ENCODE peak calls at places on chromosomes 11 and 22, in seven cellular contexts. One of them, this sample, is unnamed.

GRCh38 chr22:17281026-17281809 is 62.0 kb upstream of the ADA2 start:
- DNase-seq in esophagus muscularis mucosa: no peak
- DNase-seq in endothelial cell of umbilical vein: no peak
- DNase-seq in HCT116: no peak
- DNase-seq in suprapubic skin: no peak
- DNase-seq in spleen: peak; percentile 54
- DNase-seq in HL-60: peak; percentile 63
- DNase-seq in this sample: no peak

GRCh38 chr11:12079726-12080556 is 30.4 kb upstream of the MICAL2 start:
- DNase-seq in esophagus muscularis mucosa: peak; percentile 94
- DNase-seq in endothelial cell of umbilical vein: peak; percentile 95
- DNase-seq in HCT116: peak; percentile 79
- DNase-seq in suprapubic skin: peak; percentile 83
- DNase-seq in spleen: no peak
- DNase-seq in HL-60: no peak
- DNase-seq in this sample: no peak

GRCh38 chr11:48074425-48075181 is 94.2 kb downstream of the PTPRJ start:
- DNase-seq in esophagus muscularis mucosa: no peak
- DNase-seq in endothelial cell of umbilical vein: no peak
- DNase-seq in HCT116: no peak
- DNase-seq in suprapubic skin: no peak
- DNase-seq in spleen: no peak
- DNase-seq in HL-60: no peak
- DNase-seq in this sample: no peak

GRCh38 chr22:20080776-20081654 is 974 bp downstream of the DGCR8 start:
- DNase-seq in esophagus muscularis mucosa: no peak
- DNase-seq in endothelial cell of umbilical vein: peak; percentile 63
- DNase-seq in HCT116: no peak
- DNase-seq in suprapubic skin: no peak
- DNase-seq in spleen: peak; percentile 79
- DNase-seq in HL-60: no peak
- DNase-seq in this sample: no peak

GRCh38 chr11:9250139-9250582 is 15.0 kb downstream of the DENND5A start:
- DNase-seq in esophagus muscularis mucosa: no peak
- DNase-seq in endothelial cell of umbilical vein: peak; percentile 68
- DNase-seq in HCT116: no peak
- DNase-seq in suprapubic skin: no peak
- DNase-seq in spleen: no peak
- DNase-seq in HL-60: no peak
- DNase-seq in this sample: no peak

GRCh38 chr11:32382339-32383049 is 52.8 kb downstream of the WT1 start:
- DNase-seq in esophagus muscularis mucosa: no peak
- DNase-seq in endothelial cell of umbilical vein: no peak
- DNase-seq in HCT116: no peak
- DNase-seq in suprapubic skin: no peak
- DNase-seq in spleen: no peak
- DNase-seq in HL-60: no peak
- DNase-seq in this sample: no peak

GRCh38 chr11:57497303-57498247 is 17.9 kb downstream of the SLC43A1 start:
- DNase-seq in esophagus muscularis mucosa: no peak
- DNase-seq in endothelial cell of umbilical vein: no peak
- DNase-seq in HCT116: no peak
- DNase-seq in suprapubic skin: no peak
- DNase-seq in spleen: no peak
- DNase-seq in HL-60: no peak
- DNase-seq in this sample: no peak

GRCh38 chr11:117072517-117073218 is 25.6 kb downstream of the SIK3 start:
- DNase-seq in esophagus muscularis mucosa: no peak
- DNase-seq in endothelial cell of umbilical vein: peak; percentile 90
- DNase-seq in HCT116: peak; percentile 91
- DNase-seq in suprapubic skin: no peak
- DNase-seq in spleen: no peak
- DNase-seq in HL-60: peak; percentile 92
- DNase-seq in this sample: no peak

GRCh38 chr22:40592352-40593113 is 44.0 kb downstream of the MRTFA start:
- DNase-seq in esophagus muscularis mucosa: no peak
- DNase-seq in endothelial cell of umbilical vein: no peak
- DNase-seq in HCT116: no peak
- DNase-seq in suprapubic skin: no peak
- DNase-seq in spleen: no peak
- DNase-seq in HL-60: no peak
- DNase-seq in this sample: no peak

GRCh38 chr22:35359380-35360065 is 21.4 kb upstream of the HMOX1 start:
- DNase-seq in esophagus muscularis mucosa: no peak
- DNase-seq in endothelial cell of umbilical vein: no peak
- DNase-seq in HCT116: no peak
- DNase-seq in suprapubic skin: no peak
- DNase-seq in spleen: no peak
- DNase-seq in HL-60: no peak
- DNase-seq in this sample: no peak

GRCh38 chr11:71305041-71305440 is 52.7 kb upstream of the SHANK2 start:
- DNase-seq in esophagus muscularis mucosa: peak; percentile 70
- DNase-seq in endothelial cell of umbilical vein: no peak
- DNase-seq in HCT116: no peak
- DNase-seq in suprapubic skin: no peak
- DNase-seq in spleen: peak; percentile 12
- DNase-seq in HL-60: no peak
- DNase-seq in this sample: peak; percentile 60

GRCh38 chr22:38347944-38348750 is 30.9 kb upstream of the CSNK1E start:
- DNase-seq in esophagus muscularis mucosa: peak; percentile 87
- DNase-seq in endothelial cell of umbilical vein: no peak
- DNase-seq in HCT116: no peak
- DNase-seq in suprapubic skin: peak; percentile 57
- DNase-seq in spleen: peak; percentile 46
- DNase-seq in HL-60: no peak
- DNase-seq in this sample: no peak

GRCh38 chr11:119316729-119317591 is at the start of gene MCAM:
- DNase-seq in esophagus muscularis mucosa: no peak
- DNase-seq in endothelial cell of umbilical vein: peak; percentile 65
- DNase-seq in HCT116: no peak
- DNase-seq in suprapubic skin: peak; percentile 78
- DNase-seq in spleen: no peak
- DNase-seq in HL-60: no peak
- DNase-seq in this sample: no peak

GRCh38 chr11:48193876-48194275 is 22.7 kb upstream of the OR4B1 start:
- DNase-seq in esophagus muscularis mucosa: no peak
- DNase-seq in endothelial cell of umbilical vein: no peak
- DNase-seq in HCT116: no peak
- DNase-seq in suprapubic skin: no peak
- DNase-seq in spleen: no peak
- DNase-seq in HL-60: no peak
- DNase-seq in this sample: no peak

GRCh38 chr11:115920841-115921480 is 416.7 kb upstream of the CADM1 start:
- DNase-seq in esophagus muscularis mucosa: no peak
- DNase-seq in endothelial cell of umbilical vein: no peak
- DNase-seq in HCT116: no peak
- DNase-seq in suprapubic skin: no peak
- DNase-seq in spleen: no peak
- DNase-seq in HL-60: no peak
- DNase-seq in this sample: no peak

GRCh38 chr22:38040953-38041759 is 16.0 kb upstream of the PICK1 start:
- DNase-seq in esophagus muscularis mucosa: no peak
- DNase-seq in endothelial cell of umbilical vein: no peak
- DNase-seq in HCT116: no peak
- DNase-seq in suprapubic skin: no peak
- DNase-seq in spleen: no peak
- DNase-seq in HL-60: no peak
- DNase-seq in this sample: no peak

GRCh38 chr11:107017433-107018227 is 646 bp downstream of the GUCY1A2 start:
- DNase-seq in esophagus muscularis mucosa: no peak
- DNase-seq in endothelial cell of umbilical vein: peak; percentile 7
- DNase-seq in HCT116: no peak
- DNase-seq in suprapubic skin: peak; percentile 76
- DNase-seq in spleen: peak; percentile 78
- DNase-seq in HL-60: no peak
- DNase-seq in this sample: no peak

GRCh38 chr22:37818397-37819099 is 4.6 kb upstream of the GALR3 start:
- DNase-seq in esophagus muscularis mucosa: no peak
- DNase-seq in endothelial cell of umbilical vein: peak; percentile 49
- DNase-seq in HCT116: no peak
- DNase-seq in suprapubic skin: no peak
- DNase-seq in spleen: peak; percentile 91
- DNase-seq in HL-60: no peak
- DNase-seq in this sample: no peak

GRCh38 chr11:3055881-3056280 is 1.3 kb downstream of the CARS1 start:
- DNase-seq in esophagus muscularis mucosa: no peak
- DNase-seq in endothelial cell of umbilical vein: no peak
- DNase-seq in HCT116: no peak
- DNase-seq in suprapubic skin: no peak
- DNase-seq in spleen: no peak
- DNase-seq in HL-60: no peak
- DNase-seq in this sample: no peak
- H3K27ac ChIP-seq in esophagus muscularis mucosa: no peak overlapping the region
- H3K27ac ChIP-seq in endothelial cell of umbilical vein: no peak overlapping the region
- H3K27ac ChIP-seq in HCT116: peak overlapping the region; percentile 82
- H3K27ac ChIP-seq in suprapubic skin: no peak overlapping the region
- H3K27ac ChIP-seq in spleen: no peak overlapping the region
- H3K27ac ChIP-seq in HL-60: no peak overlapping the region
- H3K27ac ChIP-seq in this sample: no peak overlapping the region

GRCh38 chr11:35210886-35211546 is 72.0 kb downstream of the CD44 start:
- DNase-seq in esophagus muscularis mucosa: no peak
- DNase-seq in endothelial cell of umbilical vein: no peak
- DNase-seq in HCT116: no peak
- DNase-seq in suprapubic skin: no peak
- DNase-seq in spleen: no peak
- DNase-seq in HL-60: peak; percentile 45
- DNase-seq in this sample: no peak

GRCh38 chr11:35208795-35209194 is 69.8 kb downstream of the CD44 start:
- DNase-seq in esophagus muscularis mucosa: no peak
- DNase-seq in endothelial cell of umbilical vein: no peak
- DNase-seq in HCT116: no peak
- DNase-seq in suprapubic skin: no peak
- DNase-seq in spleen: no peak
- DNase-seq in HL-60: no peak
- DNase-seq in this sample: no peak

GRCh38 chr11:35204614-35205013 is 65.6 kb downstream of the CD44 start:
- DNase-seq in esophagus muscularis mucosa: no peak
- DNase-seq in endothelial cell of umbilical vein: no peak
- DNase-seq in HCT116: no peak
- DNase-seq in suprapubic skin: no peak
- DNase-seq in spleen: no peak
- DNase-seq in HL-60: no peak
- DNase-seq in this sample: no peak

GRCh38 chr11:35206616-35207015 is 67.6 kb downstream of the CD44 start:
- DNase-seq in esophagus muscularis mucosa: no peak
- DNase-seq in endothelial cell of umbilical vein: no peak
- DNase-seq in HCT116: no peak
- DNase-seq in suprapubic skin: no peak
- DNase-seq in spleen: no peak
- DNase-seq in HL-60: no peak
- DNase-seq in this sample: no peak

DNA sequence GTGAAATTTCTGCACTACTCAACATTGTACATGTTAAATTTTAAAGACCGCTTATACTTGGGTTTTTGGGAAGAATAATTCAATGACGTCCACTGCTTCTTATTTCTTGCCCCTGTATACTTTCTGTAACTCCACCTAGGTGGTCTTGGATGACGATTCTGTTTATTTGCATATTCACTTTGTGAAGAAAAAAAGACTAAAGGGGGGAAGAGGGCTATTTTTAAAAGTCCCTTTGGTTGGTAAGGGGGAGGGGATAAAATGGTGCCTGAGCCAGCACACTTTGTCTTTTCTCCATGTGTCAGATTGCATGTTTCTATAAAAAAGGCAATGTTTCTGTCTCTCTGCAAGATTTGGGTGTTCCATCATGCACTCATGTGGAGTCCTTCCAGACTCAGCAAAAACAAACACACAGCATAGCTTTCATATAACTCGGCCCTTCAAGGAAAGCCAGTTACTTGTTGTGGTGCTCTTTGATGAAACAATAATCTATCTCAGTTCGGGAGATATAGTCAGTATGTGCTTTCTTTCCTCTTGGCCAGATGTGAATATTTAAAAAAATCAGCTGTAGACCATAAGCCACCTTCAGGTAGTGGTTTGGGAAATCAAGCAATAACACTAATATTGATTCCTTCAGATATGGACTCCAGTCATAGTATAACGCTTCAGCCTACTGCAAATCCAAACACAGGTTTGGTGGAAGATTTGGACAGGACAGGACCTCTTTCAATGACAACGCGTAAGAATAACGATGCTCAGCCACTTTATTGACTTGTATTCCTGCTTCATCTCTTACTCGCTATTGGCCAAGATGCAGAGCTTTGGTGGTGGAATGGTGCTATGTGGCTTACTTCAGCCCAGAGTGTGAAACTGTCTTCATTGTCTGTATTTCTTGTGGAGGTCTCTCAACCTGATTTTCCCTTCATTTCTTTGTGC is 68.8 kb downstream of the CD44 start:
- DNase-seq in esophagus muscularis mucosa: no peak
- DNase-seq in endothelial cell of umbilical vein: no peak
- DNase-seq in HCT116: no peak
- DNase-seq in suprapubic skin: no peak
- DNase-seq in spleen: no peak
- DNase-seq in HL-60: no peak
- DNase-seq in this sample: no peak
- TF ChIP-seq POLR2AphosphoS5 in esophagus muscularis mucosa: no peak
- TF ChIP-seq POLR2AphosphoS5 in endothelial cell of umbilical vein: no peak
- TF ChIP-seq POLR2AphosphoS5 in HCT116: no peak
- TF ChIP-seq POLR2AphosphoS5 in suprapubic skin: no peak
- TF ChIP-seq POLR2AphosphoS5 in spleen: no peak
- TF ChIP-seq POLR2AphosphoS5 in HL-60: no peak
- TF ChIP-seq POLR2AphosphoS5 in this sample: no peak

GRCh38 chr22:43639228-43639948 is 172.7 kb downstream of the EFCAB6 start:
- DNase-seq in esophagus muscularis mucosa: no peak
- DNase-seq in endothelial cell of umbilical vein: no peak
- DNase-seq in HCT116: no peak
- DNase-seq in suprapubic skin: no peak
- DNase-seq in spleen: no peak
- DNase-seq in HL-60: no peak
- DNase-seq in this sample: no peak
- H3K27ac ChIP-seq in esophagus muscularis mucosa: no peak overlapping the region
- H3K27ac ChIP-seq in endothelial cell of umbilical vein: no peak overlapping the region
- H3K27ac ChIP-seq in HCT116: no peak overlapping the region
- H3K27ac ChIP-seq in suprapubic skin: no peak overlapping the region
- H3K27ac ChIP-seq in spleen: no peak overlapping the region
- H3K27ac ChIP-seq in HL-60: no peak overlapping the region
- H3K27ac ChIP-seq in this sample: no peak overlapping the region

DNA sequence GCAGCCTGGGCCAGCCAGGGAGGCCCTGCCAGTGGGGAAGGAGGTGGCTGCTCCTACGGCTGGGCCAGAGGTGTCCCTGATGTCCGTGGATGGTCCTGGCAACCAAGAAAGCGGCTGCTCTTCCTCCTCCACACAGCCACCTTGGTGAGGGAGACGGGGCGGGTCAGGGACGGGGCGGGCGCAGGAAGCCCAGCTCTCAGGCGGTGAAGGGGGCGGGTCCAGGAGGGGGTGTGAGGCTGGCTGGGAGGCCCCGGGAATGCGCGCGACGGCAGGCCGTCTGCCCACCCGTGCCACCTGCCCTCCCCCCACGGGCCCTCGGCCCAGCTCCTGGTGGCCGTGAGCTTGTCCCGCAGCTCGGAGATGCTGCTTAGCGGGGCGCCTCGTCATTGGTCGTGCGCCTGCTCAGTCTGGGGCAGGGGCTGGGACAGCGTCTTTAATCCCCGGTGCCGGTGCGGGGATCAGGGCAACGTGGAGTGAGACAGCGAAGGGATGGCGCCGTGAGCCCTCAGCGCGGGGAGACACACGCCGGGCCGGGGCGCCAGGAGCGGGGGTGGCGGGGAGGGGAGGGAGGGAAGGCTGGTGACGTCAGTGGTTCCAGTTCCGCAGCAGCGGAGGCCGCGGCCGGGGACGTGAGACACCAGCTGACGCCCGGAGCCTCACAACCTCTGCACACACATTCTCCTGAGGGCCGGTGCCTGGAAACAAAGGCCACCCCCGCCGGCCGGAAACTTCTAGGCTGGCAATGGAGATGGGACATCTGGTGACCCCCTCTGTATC is 6.7 kb upstream of the BRSK2 start:
- DNase-seq in esophagus muscularis mucosa: peak; percentile 96
- DNase-seq in endothelial cell of umbilical vein: peak; percentile 41
- DNase-seq in HCT116: peak; percentile 31
- DNase-seq in suprapubic skin: peak; percentile 90
- DNase-seq in spleen: peak; percentile 96
- DNase-seq in HL-60: peak; percentile 52
- DNase-seq in this sample: no peak
- TF ChIP-seq POLR2AphosphoS5 in esophagus muscularis mucosa: peak; percentile 39
- TF ChIP-seq POLR2AphosphoS5 in endothelial cell of umbilical vein: no peak
- TF ChIP-seq POLR2AphosphoS5 in HCT116: peak; percentile 42
- TF ChIP-seq POLR2AphosphoS5 in suprapubic skin: no peak
- TF ChIP-seq POLR2AphosphoS5 in spleen: peak; percentile 61
- TF ChIP-seq POLR2AphosphoS5 in HL-60: no peak
- TF ChIP-seq POLR2AphosphoS5 in this sample: peak; percentile 43

This sample was measured in vagina.